ENCODE peak calls at places on chromosome 2, in four cellular contexts. M, U, J and Y are unnamed samples.

GRCh38 chr2:64711260-64711659 is 57.5 kb upstream of the SERTAD2 start:
- DNase-seq in M (no peak), U (no peak), J (no peak), Y (no peak)

GRCh38 chr2:237304763-237305514 is 109.0 kb downstream of the COL6A3 start:
- DNase-seq in M (peak; percentile 97), U (peak; percentile 91), J (no peak), Y (peak; percentile 93)

GRCh38 chr2:215507126-215507525 is 71.3 kb upstream of the FN1 start:
- DNase-seq in M (no peak), U (no peak), J (no peak), Y (no peak)

GRCh38 chr2:12715878-12716249 is 872 bp upstream of the TRIB2 start:
- DNase-seq in M (peak; percentile 74), U (peak; percentile 69), J (no peak), Y (peak; percentile 67)

GRCh38 chr2:137178955-137179377 is 413.6 kb downstream of the THSD7B start:
- DNase-seq in M (peak; percentile 89), U (peak; percentile 92), J (no peak), Y (peak; percentile 44)

GRCh38 chr2:146450131-146450530 is 1394.7 kb upstream of the ACVR2A start:
- DNase-seq in M (no peak), U (peak; percentile 61), J (no peak), Y (no peak)

GRCh38 chr2:237485304-237485703 is 1.7 kb upstream of the MLPH start:
- DNase-seq in M (peak; percentile 40), U (no peak), J (no peak), Y (no peak)

GRCh38 chr2:198321522-198322088 is 517.2 kb downstream of the PLCL1 start:
- DNase-seq in M (peak; percentile 8), U (no peak), J (no peak), Y (peak; percentile 1)

GRCh38 chr2:30661173-30662107 is 145.8 kb downstream of the CAPN13 start:
- DNase-seq in M (peak; percentile 45), U (peak; percentile 45), J (no peak), Y (peak; percentile 44)

GRCh38 chr2:24122356-24123211 is 550 bp downstream of the PFN4 start:
- DNase-seq in M (no peak), U (no peak), J (no peak), Y (no peak)

GRCh38 chr2:189659734-189660133 is 1.5 kb upstream of the ASNSD1 start:
- DNase-seq in M (no peak), U (no peak), J (no peak), Y (no peak)